ENCODE peak calls at places on chromosomes 4 and X, in five cellular contexts. F is uterus, S is AG09319, T is sigmoid colon, Y is bronchial epithelial cell. J is an unnamed sample.
A peak's percentile ranks its signal among the peaks of the same experiment; 100 is the strongest.

GRCh38 chrX:101803451-101803850 is 128.4 kb downstream of the ZMAT1 start:
- DNase-seq in F (no peak), S (no peak), T (no peak), Y (peak; percentile 13), J (no peak)

GRCh38 chrX:53356186-53356585 is 66.3 kb downstream of the SMC1A start:
- DNase-seq in F (no peak), S (no peak), T (no peak), Y (no peak), J (peak; percentile 17)

GRCh38 chr4:168743576-168743975 is 246.7 kb downstream of the PALLD start:
- DNase-seq in F (peak; percentile 67), S (no peak), T (no peak), Y (no peak), J (no peak)

GRCh38 chr4:174066806-174067205 is 216.7 kb downstream of the FBXO8 start:
- DNase-seq in F (no peak), S (no peak), T (no peak), Y (no peak), J (no peak)

GRCh38 chrX:63428348-63428747 is 77.2 kb upstream of the SPIN4 start:
- DNase-seq in F (no peak), S (no peak), T (no peak), Y (peak; percentile 91), J (no peak)

GRCh38 chr4:168803727-168804126 is 206.3 kb downstream of the CBR4 start:
- DNase-seq in F (no peak), S (no peak), T (no peak), Y (peak; percentile 100), J (no peak)

GRCh38 chrX:97587171-97587570 is 703.5 kb downstream of the RPA4 start:
- DNase-seq in F (no peak), S (no peak), T (no peak), Y (no peak), J (no peak)

GRCh38 chrX:151013164-151013743 is 30.1 kb downstream of the HMGB3 start:
- DNase-seq in F (no peak), S (no peak), T (no peak), Y (no peak), J (no peak)

GRCh38 chrX:19554786-19555185 is 39.5 kb upstream of the MAP3K15 start:
- DNase-seq in F (no peak), S (peak; percentile 60), T (no peak), Y (peak; percentile 72), J (no peak)

GRCh38 chr4:150119492-150119891 is 41.2 kb downstream of the DCLK2 start:
- DNase-seq in F (no peak), S (no peak), T (no peak), Y (peak; percentile 69), J (no peak)

GRCh38 chr4:121070696-121071639 is 1.4 kb downstream of the NDNF start:
- DNase-seq in F (no peak), S (no peak), T (peak; percentile 78), Y (no peak), J (peak; percentile 84)

GRCh38 chr4:182975806-182976205 is 58.6 kb upstream of the DCTD start:
- DNase-seq in F (no peak), S (peak; percentile 29), T (no peak), Y (peak; percentile 97), J (no peak)

GRCh38 chr4:120994521-120994920 is 72.0 kb upstream of the PRDM5 start:
- DNase-seq in F (no peak), S (no peak), T (no peak), Y (no peak), J (no peak)

GRCh38 chrX:67635424-67635823 is 91.6 kb downstream of the AR start:
- DNase-seq in F (no peak), S (no peak), T (no peak), Y (no peak), J (no peak)

GRCh38 chr4:148426643-148427042 is 15.6 kb downstream of the NR3C2 start:
- DNase-seq in F (no peak), S (no peak), T (no peak), Y (no peak), J (no peak)

GRCh38 chr4:52853351-52853750 is 8.8 kb upstream of the RASL11B start:
- DNase-seq in F (no peak), S (peak; percentile 12), T (no peak), Y (peak; percentile 45), J (no peak)

GRCh38 chrX:12292996-12293765 is 154.9 kb downstream of the FRMPD4 start:
- DNase-seq in F (no peak), S (no peak), T (no peak), Y (no peak), J (no peak)

GRCh38 chr4:63348735-63349673 is 1060.2 kb downstream of the TECRL start:
- DNase-seq in F (no peak), S (no peak), T (peak; percentile 50), Y (no peak), J (peak; percentile 6)

GRCh38 chrX:16187024-16187698 is 19.9 kb downstream of the MAGEB17 start:
- DNase-seq in F (no peak), S (no peak), T (no peak), Y (peak; percentile 36), J (no peak)

GRCh38 chr4:83362492-83363329 is 28.1 kb upstream of the HPSE start:
- DNase-seq in F (no peak), S (peak; percentile 4), T (no peak), Y (peak; percentile 48), J (no peak)

GRCh38 chrX:16484338-16484737 is 165.6 kb upstream of the S100G start:
- DNase-seq in F (no peak), S (peak; percentile 37), T (no peak), Y (peak; percentile 94), J (no peak)

GRCh38 chr4:26806331-26806730 is 54.3 kb upstream of the STIM2 start:
- DNase-seq in F (no peak), S (no peak), T (no peak), Y (peak; percentile 72), J (no peak)

GRCh38 chr4:3111461-3111860 is 37.0 kb downstream of the HTT start:
- DNase-seq in F (no peak), S (no peak), T (no peak), Y (peak; percentile 82), J (peak; percentile 75)

GRCh38 chr4:180960758-180961401 is 1282.3 kb upstream of the TENM3 start:
- DNase-seq in F (no peak), S (no peak), T (no peak), Y (no peak), J (peak; percentile 27)

GRCh38 chr4:56288663-56289062 is 98.6 kb downstream of the AASDH start:
- DNase-seq in F (no peak), S (no peak), T (no peak), Y (peak; percentile 10), J (no peak)

GRCh38 chr4:150938873-150939499 is 76.1 kb downstream of the LRBA start:
- DNase-seq in F (no peak), S (no peak), T (no peak), Y (peak; percentile 26), J (no peak)

GRCh38 chr4:156303708-156304107 is 350.0 kb upstream of the CTSO start:
- DNase-seq in F (no peak), S (no peak), T (no peak), Y (no peak), J (no peak)

GRCh38 chrX:66023726-66024467 is 16.0 kb downstream of the VSIG4 start:
- DNase-seq in F (no peak), S (no peak), T (no peak), Y (no peak), J (no peak)

GRCh38 chr4:136495076-136495475 is 1037.2 kb downstream of the PCDH18 start:
- DNase-seq in F (no peak), S (no peak), T (no peak), Y (no peak), J (no peak)

GRCh38 chr4:165294907-165295306 is 32.6 kb upstream of the MSMO1 start:
- DNase-seq in F (no peak), S (no peak), T (no peak), Y (no peak), J (no peak)

GRCh38 chrX:786441-786881 is 155.9 kb downstream of the SHOX start:
- DNase-seq in F (no peak), S (no peak), T (no peak), Y (no peak), J (no peak)

DNA sequence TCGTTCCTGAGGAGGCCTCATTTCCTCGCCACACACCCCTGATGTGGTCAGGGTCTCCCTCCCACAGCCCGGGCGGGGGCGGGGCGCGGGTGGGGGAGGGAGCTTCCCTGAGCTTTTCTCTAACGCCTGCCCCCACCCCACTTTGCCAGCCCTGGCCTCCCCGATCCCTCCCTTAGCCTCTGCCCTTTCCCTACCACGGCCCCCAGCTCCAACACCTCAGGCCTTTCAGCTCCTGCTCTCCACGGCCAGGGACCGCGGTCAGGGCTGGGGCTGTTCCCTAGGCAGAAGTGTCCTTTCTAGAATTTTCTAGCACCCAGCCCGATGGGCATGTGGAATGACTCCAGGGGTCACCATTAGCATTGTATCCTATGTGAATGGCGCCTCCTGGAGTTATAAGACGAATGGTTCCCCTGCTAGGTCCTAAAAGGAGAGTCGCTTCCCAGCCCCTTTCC is 201.3 kb upstream of the BCOR start:
- DNase-seq in F (peak; percentile 24), S (no peak), T (no peak), Y (no peak), J (peak; percentile 37)
- TF ChIP-seq CTCF in F (no peak), S (peak; percentile 27), T (no peak), Y (no peak), J (peak; percentile 45)

DNA sequence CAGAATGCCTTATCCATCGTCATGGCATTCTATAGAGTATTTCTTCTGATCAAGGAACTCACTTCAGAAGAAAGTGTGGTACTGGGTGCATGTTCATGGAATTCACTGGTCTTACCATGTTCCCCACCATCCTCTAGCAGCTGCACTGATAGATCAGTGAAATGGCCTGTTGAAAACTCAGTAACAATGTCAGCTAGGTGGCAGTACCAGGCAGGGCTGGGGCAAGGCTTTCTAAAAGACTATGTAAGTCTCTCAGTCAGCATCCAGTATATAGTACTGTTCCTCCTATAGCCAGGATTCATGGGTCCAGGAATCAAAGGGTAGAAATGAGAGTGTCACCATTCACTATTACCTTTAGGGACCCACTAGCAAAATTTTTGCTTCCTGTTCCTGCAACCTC is 15.8 kb upstream of the LDB2 start:
- DNase-seq in F (no peak), S (no peak), T (no peak), Y (peak; percentile 18), J (peak; percentile 11)
- TF ChIP-seq CTCF in F (peak; percentile 25), S (peak; percentile 61), T (no peak), Y (peak; percentile 34), J (peak; percentile 19)

GRCh38 chr4:60865238-60865637 is 334.9 kb upstream of the ADGRL3 start:
- DNase-seq in F (no peak), S (no peak), T (no peak), Y (no peak), J (peak; percentile 27)
- TF ChIP-seq CTCF in F (no peak), S (no peak), T (no peak), Y (peak; percentile 13), J (peak; percentile 35)

DNA sequence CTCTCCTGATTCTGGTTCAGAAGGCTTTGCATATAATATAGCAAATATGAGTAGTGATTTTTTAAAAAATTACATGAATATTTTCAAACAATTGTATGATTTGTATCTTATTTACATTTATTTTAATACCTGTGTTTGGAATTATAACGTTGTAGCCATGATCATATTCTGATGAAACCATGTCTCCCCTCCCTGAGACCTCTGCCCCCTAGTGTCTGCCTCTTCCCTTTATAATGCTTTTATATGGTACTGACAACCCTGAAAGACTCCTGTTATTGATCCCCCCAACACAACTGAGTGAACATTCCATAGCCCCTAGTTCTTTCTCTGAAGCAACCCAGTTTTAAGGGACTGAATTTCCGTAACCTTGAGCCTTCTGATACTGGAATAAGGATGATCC is 187.4 kb downstream of the SOX3 start:
- DNase-seq in F (no peak), S (no peak), T (no peak), Y (no peak), J (no peak)
- TF ChIP-seq CTCF in F (no peak), S (no peak), T (no peak), Y (no peak), J (no peak)

GRCh38 chr4:73868206-73869129 is 725 bp upstream of the CXCL1 start:
- DNase-seq in F (no peak), S (no peak), T (peak; percentile 57), Y (peak; percentile 30), J (peak; percentile 44)
- TF ChIP-seq CTCF in F (no peak), S (no peak), T (no peak), Y (no peak), J (no peak)

GRCh38 chrX:36804066-36804465 is 204.1 kb upstream of the FAM47C start:
- DNase-seq in F (no peak), S (no peak), T (no peak), Y (no peak), J (no peak)
- TF ChIP-seq CTCF in F (no peak), S (no peak), T (no peak), Y (no peak), J (no peak)